ENCODE peak calls at places on chromosomes 5 and 9, in eight cellular contexts. T is bronchial epithelial cell; X is IMR-90; H is CD8-positive, alpha-beta T cell; N is right atrium auricular region; O is NT2/D1; S is aorta; P is AG04450. E is an unnamed sample. For H3K27me3, the result is how much of the 10 kb centered on the place peaks cover.

GRCh38 chr9:20732118-20732517 is 48.1 kb downstream of the FOCAD start:
- DNase-seq in H (no peak), N (no peak), T (peak), P (no peak), X (peak), O (no peak), S (no peak), E (no peak)

GRCh38 chr9:128294142-128294541 is 18.1 kb downstream of the SWI5 start:
- DNase-seq in N (no peak), S (no peak), O (no peak), T (no peak), H (no peak), P (no peak), X (no peak), E (no peak)

GRCh38 chr5:158116965-158117364 is 258.0 kb upstream of the CLINT1 start:
- DNase-seq in P (no peak), O (no peak), N (no peak), H (no peak), S (no peak), T (no peak), X (no peak), E (no peak)

GRCh38 chr9:92276223-92277007 is 17.1 kb downstream of the IARS1 start:
- DNase-seq in O (no peak), P (no peak), X (no peak), S (no peak), N (no peak), H (no peak), T (no peak), E (no peak)

GRCh38 chr9:6212722-6213375 is 2.8 kb upstream of the IL33 start:
- DNase-seq in T (peak), X (peak), N (no peak), H (no peak), P (no peak), O (no peak), S (no peak), E (no peak)

GRCh38 chr9:88751781-88752180 is 216.8 kb downstream of the NXNL2 start:
- DNase-seq in O (no peak), N (no peak), P (no peak), X (no peak), H (no peak), T (no peak), S (no peak), E (no peak)

GRCh38 chr9:116087246-116087645 is 66.3 kb upstream of the PAPPA start:
- DNase-seq in H (no peak), N (peak), O (no peak), T (peak), P (peak), X (peak), S (peak), E (peak)

GRCh38 chr9:4081948-4082347 is 217.9 kb downstream of the GLIS3 start:
- DNase-seq in X (no peak), H (no peak), O (no peak), P (no peak), T (no peak), S (no peak), N (no peak), E (no peak)

GRCh38 chr5:97133106-97133505 is 9.3 kb downstream of the LIX1 start:
- DNase-seq in N (no peak), X (no peak), T (no peak), S (no peak), H (no peak), P (no peak), O (no peak), E (no peak)

GRCh38 chr5:122089096-122089495 is 11.0 kb upstream of the LOX start:
- DNase-seq in T (no peak), S (no peak), N (no peak), P (no peak), X (no peak), O (no peak), H (no peak), E (no peak)

GRCh38 chr5:96008987-96009647 is 47.5 kb upstream of the ELL2 start:
- DNase-seq in O (no peak), T (no peak), N (no peak), P (no peak), S (no peak), X (no peak), H (no peak), E (no peak)

GRCh38 chr5:127958421-127959011 is 125.0 kb upstream of the SLC12A2 start:
- DNase-seq in N (no peak), O (no peak), P (no peak), X (no peak), S (no peak), H (no peak), T (no peak), E (no peak)

GRCh38 chr9:93657331-93658111 is 81.1 kb downstream of the PHF2 start:
- DNase-seq in S (peak), O (no peak), X (no peak), T (no peak), N (no peak), P (no peak), H (no peak), E (peak)

GRCh38 chr9:118962426-118962825 is 406.8 kb downstream of the BRINP1 start:
- DNase-seq in S (no peak), X (no peak), H (no peak), O (no peak), P (no peak), T (no peak), N (no peak), E (no peak)

GRCh38 chr9:1871486-1872181 is 143.5 kb upstream of the SMARCA2 start:
- DNase-seq in X (no peak), S (no peak), P (no peak), O (no peak), N (no peak), T (peak), H (no peak), E (no peak)

GRCh38 chr5:96927008-96927407 is 8.9 kb upstream of the LNPEP start:
- DNase-seq in O (no peak), P (no peak), T (peak), X (peak), H (no peak), N (no peak), S (no peak), E (no peak)

GRCh38 chr9:107768224-107768623 is 278.7 kb upstream of the KLF4 start:
- DNase-seq in T (no peak), N (no peak), O (no peak), S (no peak), X (no peak), H (no peak), P (no peak), E (no peak)

GRCh38 chr5:176365663-176366574 is 632 bp downstream of the ARL10 start:
- DNase-seq in S (peak), P (no peak), T (peak), X (peak), N (no peak), H (no peak), O (no peak), E (peak)

GRCh38 chr5:43315697-43316096 is 2.5 kb upstream of the HMGCS1 start:
- DNase-seq in H (no peak), P (no peak), O (no peak), N (no peak), X (no peak), T (no peak), S (no peak), E (no peak)

GRCh38 chr9:114098021-114098659 is 952 bp downstream of the KIF12 start:
- DNase-seq in O (no peak), T (no peak), H (no peak), X (no peak), P (no peak), S (no peak), N (no peak), E (no peak)

GRCh38 chr5:158382473-158382872 is 523.5 kb upstream of the CLINT1 start:
- DNase-seq in T (peak), X (peak), N (peak), H (no peak), P (peak), S (peak), O (no peak), E (peak)

GRCh38 chr5:57302164-57302563 is 128.3 kb downstream of the GPBP1 start:
- DNase-seq in T (peak), N (no peak), O (no peak), S (no peak), P (no peak), X (peak), H (no peak), E (no peak)

GRCh38 chr5:32848681-32849080 is 137.6 kb downstream of the NPR3 start:
- DNase-seq in H (no peak), S (no peak), T (peak), N (no peak), O (no peak), P (peak), X (peak), E (no peak)

GRCh38 chr5:32850792-32851191 is 139.7 kb downstream of the NPR3 start:
- DNase-seq in S (no peak), N (no peak), H (no peak), T (no peak), X (no peak), O (no peak), P (no peak), E (no peak)

GRCh38 chr5:32854473-32854872 is 143.4 kb downstream of the NPR3 start:
- DNase-seq in N (no peak), X (no peak), T (no peak), P (no peak), O (no peak), S (no peak), H (no peak), E (no peak)

GRCh38 chr5:32851774-32852173 is 140.7 kb downstream of the NPR3 start:
- DNase-seq in T (peak), O (no peak), X (no peak), P (no peak), N (no peak), H (no peak), S (no peak), E (no peak)

GRCh38 chr5:32852535-32852934 is 141.4 kb downstream of the NPR3 start:
- DNase-seq in S (peak), T (peak), X (peak), P (peak), H (no peak), N (peak), O (peak), E (no peak)
- H3K27me3 ChIP-seq in S (under half), T (under half), X (under half), P (under half), H (under half), N (under half), O (under half), E (under half)

DNA sequence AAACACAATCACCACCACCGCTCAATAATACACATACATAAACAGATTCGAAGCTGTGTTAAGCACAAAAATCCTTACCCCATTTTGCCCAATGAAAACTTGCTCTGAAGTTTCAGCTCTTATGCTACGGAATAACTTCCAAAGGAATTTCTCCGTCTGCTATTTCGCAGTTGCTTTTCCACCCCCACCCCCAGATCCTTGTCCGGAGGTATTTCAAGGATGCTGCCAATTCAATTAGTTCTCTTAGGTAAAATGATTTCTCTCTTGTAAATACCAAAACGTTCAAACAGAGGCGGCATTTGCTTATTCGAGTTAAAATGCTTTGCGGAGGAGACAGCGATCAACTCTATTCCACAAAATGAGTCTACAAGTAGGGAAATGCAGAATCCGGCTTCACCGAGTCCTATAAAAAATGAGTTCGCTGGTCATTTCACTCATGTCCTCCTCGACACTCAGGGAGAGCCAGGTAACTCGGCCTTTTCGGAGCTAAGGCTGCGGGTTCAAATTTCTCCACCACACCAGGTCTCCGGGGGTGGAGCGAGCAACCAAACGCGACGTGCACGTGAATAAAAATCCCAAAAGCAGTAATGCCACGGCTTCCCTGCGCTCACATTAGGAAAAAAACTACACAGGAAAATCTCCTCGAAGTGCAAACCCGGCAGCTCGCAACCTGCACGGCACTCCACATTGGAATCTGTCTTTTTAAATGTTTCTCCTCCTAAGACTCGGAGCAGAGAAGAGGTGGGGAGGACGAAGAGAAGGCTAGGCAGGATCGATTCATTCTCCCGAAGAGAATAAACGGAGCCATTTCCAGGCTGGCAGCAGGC is 1.0 kb downstream of the HOMER1 start:
- DNase-seq in P (no peak), X (peak), S (no peak), H (no peak), N (no peak), T (peak), O (no peak), E (no peak)
- H3K27me3 ChIP-seq in P (under half), X (under half), S (under half), H (under half), N (under half), T (under half), O (under half), E (half or more)

GRCh38 chr5:149688406-149688805 is 41.7 kb upstream of the PPARGC1B start:
- DNase-seq in X (no peak), O (no peak), H (no peak), S (no peak), T (no peak), N (no peak), P (no peak), E (no peak)
- H3K27me3 ChIP-seq in X (half or more), O (under half), H (under half), S (under half), T (under half), N (under half), P (half or more), E (under half)

DNA sequence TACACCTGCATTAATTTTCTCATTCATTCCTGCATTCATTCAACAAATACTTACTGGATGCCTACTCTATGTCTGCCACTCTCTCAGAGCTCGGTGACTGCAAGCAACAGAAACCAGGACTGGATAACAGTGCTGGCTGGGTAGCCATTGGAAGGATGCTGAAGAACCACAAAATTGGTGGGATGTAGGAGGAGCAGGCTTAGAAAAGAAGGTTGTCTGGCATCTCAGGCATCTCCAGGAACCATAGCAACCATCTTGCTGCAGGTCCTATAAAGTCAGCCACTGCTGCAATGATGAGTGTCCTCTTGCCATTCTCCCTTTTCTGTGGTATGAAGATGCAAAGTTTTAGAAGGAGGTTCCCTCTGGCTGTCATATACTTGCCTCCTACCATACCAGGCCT is 168.6 kb downstream of the FGF18 start:
- DNase-seq in N (no peak), S (no peak), H (no peak), P (no peak), X (no peak), T (no peak), O (no peak), E (no peak)
- H3K27me3 ChIP-seq in N (under half), S (under half), H (under half), P (under half), X (under half), T (under half), O (under half), E (under half)

DNA sequence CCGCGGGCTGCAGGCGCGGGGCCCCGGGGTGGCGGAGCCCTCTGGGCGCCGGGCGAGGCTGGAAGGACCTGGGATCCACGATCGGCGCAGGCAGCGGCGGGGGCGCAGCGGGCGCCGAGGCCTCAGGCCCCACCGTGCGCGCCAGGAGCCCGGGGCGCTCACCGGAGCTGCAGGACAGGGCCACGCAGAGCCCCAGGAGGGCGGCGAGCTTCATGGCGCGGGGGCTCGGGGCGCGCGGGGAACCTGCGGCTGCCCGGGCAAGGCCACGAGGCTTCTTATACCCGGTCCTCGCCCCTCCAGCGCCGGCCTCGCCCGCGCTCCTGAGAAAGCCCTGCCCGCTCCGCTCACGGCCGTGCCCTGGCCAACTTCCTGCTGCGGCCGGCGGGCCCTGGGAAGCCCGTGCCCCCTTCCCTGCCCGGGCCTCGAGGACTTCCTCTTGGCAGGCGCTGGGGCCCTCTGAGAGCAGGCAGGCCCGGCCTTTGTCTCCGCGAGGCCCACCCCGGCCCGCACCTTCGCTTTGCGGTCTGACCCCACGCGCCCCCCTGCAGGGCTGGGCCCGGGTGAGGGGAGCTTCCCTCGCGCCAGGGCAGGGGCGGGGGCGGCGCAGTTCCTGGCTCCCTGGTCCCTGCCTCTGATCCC is at the start of gene SCGB3A1:
- DNase-seq in S (no peak), H (no peak), N (peak), O (no peak), P (no peak), X (no peak), T (no peak), E (no peak)
- H3K27me3 ChIP-seq in S (under half), H (under half), N (under half), O (half or more), P (under half), X (under half), T (under half), E (half or more)

GRCh38 chr9:28951945-28952344 is 1378.7 kb upstream of the C9orf72 start:
- DNase-seq in O (no peak), S (no peak), X (no peak), H (no peak), T (peak), N (no peak), P (no peak), E (no peak)
- H3K27me3 ChIP-seq in O (under half), S (under half), X (under half), H (under half), T (under half), N (under half), P (under half), E (under half)

GRCh38 chr9:71544464-71544863 is 223.8 kb downstream of the CEMIP2 start:
- DNase-seq in S (no peak), O (no peak), X (no peak), N (no peak), H (no peak), T (peak), P (no peak), E (no peak)

GRCh38 chr9:71552480-71552879 is 215.8 kb downstream of the CEMIP2 start:
- DNase-seq in S (no peak), P (no peak), O (no peak), N (no peak), H (no peak), X (no peak), T (no peak), E (no peak)

DNA sequence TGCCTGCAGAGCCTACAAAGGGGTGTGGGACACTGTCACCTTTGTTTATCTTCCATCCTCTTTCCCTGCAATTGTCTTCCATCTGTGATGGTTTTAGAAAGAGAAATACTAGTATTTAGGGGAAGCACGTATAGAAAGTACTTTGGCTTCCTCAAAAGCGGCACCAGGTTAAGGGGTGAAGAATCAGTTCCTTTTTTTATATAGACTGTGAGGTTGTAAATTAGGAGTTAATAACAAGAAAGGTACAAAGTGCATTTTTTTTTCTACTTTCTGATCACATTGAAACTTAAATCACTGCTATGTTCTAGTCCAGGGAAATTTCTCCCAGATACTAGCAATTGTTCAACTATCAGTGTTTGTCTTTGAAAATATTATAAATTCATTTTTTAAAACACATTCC is 219.3 kb downstream of the CEMIP2 start:
- DNase-seq in H (no peak), T (no peak), N (no peak), X (no peak), P (no peak), O (no peak), S (no peak), E (no peak)
- H3K27me3 ChIP-seq in H (under half), T (under half), N (under half), X (under half), P (under half), O (under half), S (under half), E (under half)

GRCh38 chr9:124014355-124015026 is 2.9 kb downstream of the LHX2 start:
- DNase-seq in O (no peak), P (no peak), T (no peak), H (no peak), N (no peak), S (no peak), X (no peak), E (no peak)
- H3K27me3 ChIP-seq in O (half or more), P (half or more), T (half or more), H (half or more), N (half or more), S (under half), X (half or more), E (half or more)

GRCh38 chr9:133627341-133627740 is 8.8 kb upstream of the DBH start:
- DNase-seq in O (no peak), T (no peak), N (no peak), H (no peak), P (no peak), S (no peak), X (no peak), E (no peak)

GRCh38 chr9:133616643-133617405 is 7.6 kb upstream of the FAM163B start:
- DNase-seq in O (no peak), P (no peak), N (no peak), H (no peak), S (no peak), T (no peak), X (no peak), E (no peak)

GRCh38 chr9:133618726-133619125 is 9.5 kb upstream of the FAM163B start:
- DNase-seq in T (no peak), X (no peak), O (no peak), N (no peak), H (no peak), P (no peak), S (no peak), E (no peak)

GRCh38 chr9:133619791-133620190 is 10.6 kb upstream of the FAM163B start:
- DNase-seq in P (no peak), T (no peak), X (no peak), O (no peak), H (peak), S (no peak), N (no peak), E (peak)

GRCh38 chr9:133621868-133622267 is 12.7 kb upstream of the FAM163B start:
- DNase-seq in T (no peak), N (no peak), O (no peak), H (no peak), P (no peak), S (no peak), X (no peak), E (peak)
- H3K27me3 ChIP-seq in T (under half), N (under half), O (under half), H (under half), P (under half), S (under half), X (under half), E (under half)

DNA sequence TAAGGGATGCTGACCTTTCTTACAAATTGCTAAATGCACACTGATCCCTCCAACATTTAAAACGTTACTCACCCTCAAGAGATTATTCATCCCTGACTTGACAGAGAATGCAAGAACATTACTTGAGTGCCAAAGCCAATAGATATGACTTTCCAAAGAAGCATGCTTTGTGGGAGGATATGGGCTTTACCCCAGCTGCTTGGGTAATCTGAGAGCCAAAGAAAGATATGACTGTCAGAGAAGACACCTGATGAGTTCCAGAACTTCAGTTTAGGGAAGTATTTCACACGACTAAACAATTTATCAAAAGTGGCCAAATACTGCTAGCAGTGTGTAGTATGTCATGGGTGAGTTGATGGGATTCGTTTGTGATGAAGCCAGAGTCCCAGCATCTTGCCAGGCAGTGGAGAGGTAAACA is 7.4 kb upstream of the SPDL1 start:
- DNase-seq in N (no peak), T (peak), X (peak), P (peak), H (no peak), O (no peak), S (no peak), E (no peak)
- H3K27me3 ChIP-seq in N (under half), T (under half), X (under half), P (under half), H (under half), O (under half), S (under half), E (under half)